ENCODE peak calls at places on chromosomes 13 and 19, in six cellular contexts. B is tibial nerve, U is upper lobe of left lung, X is HepG2, M is suprapubic skin, Z is A549. J is an unnamed sample.

GRCh38 chr19:12052057-12052570 is 647 bp downstream of the ZNF878 start:
- DNase-seq in B (no peak), U (no peak), X (no peak), M (no peak), Z (no peak), J (no peak)

GRCh38 chr19:14003279-14004051 is 2.7 kb downstream of the RFX1 start:
- DNase-seq in B (no peak), U (no peak), X (no peak), M (no peak), Z (no peak), J (no peak)

GRCh38 chr13:100646030-100646673 is 28.4 kb downstream of the TMTC4 start:
- DNase-seq in B (no peak), U (no peak), X (peak; percentile 28), M (no peak), Z (peak; percentile 8), J (no peak)

GRCh38 chr19:41564515-41565383 is 11.2 kb upstream of the CEACAM21 start:
- DNase-seq in B (no peak), U (peak; percentile 86), X (no peak), M (no peak), Z (no peak), J (no peak)

GRCh38 chr19:47363758-47364529 is 14.8 kb downstream of the DHX34 start:
- DNase-seq in B (no peak), U (no peak), X (no peak), M (no peak), Z (no peak), J (no peak)

GRCh38 chr13:37870489-37870845 is 895 bp upstream of the TRPC4 start:
- DNase-seq in B (no peak), U (no peak), X (no peak), M (no peak), Z (no peak), J (no peak)

GRCh38 chr13:80955487-80955886 is 614.6 kb upstream of the SPRY2 start:
- DNase-seq in B (no peak), U (no peak), X (no peak), M (no peak), Z (no peak), J (no peak)

GRCh38 chr13:73335226-73335625 is 276.4 kb downstream of the KLF5 start:
- DNase-seq in B (no peak), U (no peak), X (no peak), M (no peak), Z (peak; percentile 45), J (no peak)

GRCh38 chr19:55189424-55189823 is 9.3 kb upstream of the SYT5 start:
- DNase-seq in B (no peak), U (no peak), X (no peak), M (no peak), Z (peak; percentile 99), J (peak; percentile 87)

GRCh38 chr19:38024991-38025716 is 118.1 kb downstream of the SIPA1L3 start:
- DNase-seq in B (no peak), U (no peak), X (no peak), M (no peak), Z (no peak), J (no peak)

GRCh38 chr13:101454767-101455166 is 2.3 kb downstream of the ITGBL1 start:
- DNase-seq in B (no peak), U (no peak), X (no peak), M (no peak), Z (no peak), J (no peak)

DNA sequence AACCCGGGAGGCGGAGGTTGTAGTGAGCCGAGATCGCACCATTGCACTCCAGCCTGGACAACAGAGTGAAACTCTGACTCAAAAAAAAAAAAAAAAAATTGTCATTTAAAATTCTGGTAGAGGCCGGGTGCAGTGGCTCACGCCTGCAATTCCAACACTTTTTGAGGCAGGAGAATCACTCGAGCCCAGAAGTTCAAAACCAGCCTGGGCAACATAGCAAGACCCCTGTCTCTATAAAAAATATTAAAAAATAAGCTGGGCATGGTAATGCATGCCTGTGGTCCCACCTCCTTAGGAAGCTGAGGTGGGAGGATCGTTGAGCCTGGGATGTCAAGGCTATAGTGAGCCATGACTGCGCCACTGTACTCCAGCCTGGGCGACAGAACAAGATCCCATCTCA is 6.2 kb downstream of the NUCB1 start:
- DNase-seq in B (no peak), U (no peak), X (no peak), M (no peak), Z (no peak), J (no peak)
- H3K4me3 ChIP-seq in B (no peak overlapping the region), U (no peak overlapping the region), X (no peak overlapping the region), M (no peak overlapping the region), Z (no peak overlapping the region), J (no peak overlapping the region)

GRCh38 chr19:5977785-5978605 is at the start of gene RANBP3:
- DNase-seq in B (peak; percentile 95), U (peak; percentile 99), X (peak; percentile 97), M (peak; percentile 99), Z (peak; percentile 93), J (peak; percentile 99)
- TF ChIP-seq EP300 in B (peak; percentile 96), U (no peak), X (no peak), M (no peak), Z (no peak), J (no peak)

GRCh38 chr19:17511724-17512573 is 500 bp downstream of the PGLS start:
- DNase-seq in B (peak; percentile 65), U (peak; percentile 96), X (peak; percentile 79), M (peak; percentile 93), Z (peak; percentile 47), J (peak; percentile 95)
- TF ChIP-seq POLR2A in B (peak; percentile 39), U (peak; percentile 91), X (peak; percentile 55), M (no peak), Z (peak; percentile 19), J (peak; percentile 26)

DNA sequence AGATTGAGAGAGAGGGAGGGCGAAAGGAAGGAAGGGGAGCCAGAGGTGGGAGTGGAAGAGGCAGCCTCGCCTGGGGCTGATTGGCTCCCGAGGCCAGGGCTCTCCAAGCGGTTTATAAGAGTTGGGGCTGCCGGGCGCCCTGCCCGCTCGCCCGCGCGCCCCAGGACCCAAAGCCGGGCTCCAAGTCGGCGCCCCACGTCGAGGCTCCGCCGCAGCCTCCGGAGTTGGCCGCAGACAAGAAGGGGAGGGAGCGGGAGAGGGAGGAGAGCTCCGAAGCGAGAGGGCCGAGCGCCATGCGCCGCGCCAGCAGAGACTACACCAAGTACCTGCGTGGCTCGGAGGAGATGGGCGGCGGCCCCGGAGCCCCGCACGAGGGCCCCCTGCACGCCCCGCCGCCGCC is at the start of gene TNFSF11:
- DNase-seq in B (no peak), U (peak; percentile 86), X (no peak), M (no peak), Z (no peak), J (no peak)
- H3K4me3 ChIP-seq in B (no peak within 1 kb of the TSS), U (peak within 1 kb of the TSS; percentile 29), X (no peak within 1 kb of the TSS), M (peak within 1 kb of the TSS; percentile 46), Z (peak within 1 kb of the TSS; percentile 15), J (peak within 1 kb of the TSS; percentile 24)

GRCh38 chr13:105598551-105598950 is 936.9 kb downstream of the EFNB2 start:
- DNase-seq in B (no peak), U (no peak), X (no peak), M (no peak), Z (no peak), J (no peak)
- TF ChIP-seq EP300 in B (no peak), U (no peak), X (no peak), M (no peak), Z (no peak), J (no peak)

GRCh38 chr13:23377603-23378002 is 55.9 kb downstream of the SACS start:
- DNase-seq in B (no peak), U (no peak), X (no peak), M (no peak), Z (no peak), J (no peak)

GRCh38 chr13:23378009-23378632 is 55.4 kb downstream of the SACS start:
- DNase-seq in B (no peak), U (no peak), X (no peak), M (no peak), Z (peak; percentile 38), J (no peak)

GRCh38 chr13:23380534-23380933 is 53.0 kb downstream of the SACS start:
- DNase-seq in B (no peak), U (no peak), X (no peak), M (no peak), Z (no peak), J (no peak)

GRCh38 chr13:23372264-23372905 is 61.1 kb downstream of the SACS start:
- DNase-seq in B (no peak), U (no peak), X (no peak), M (no peak), Z (no peak), J (no peak)

DNA sequence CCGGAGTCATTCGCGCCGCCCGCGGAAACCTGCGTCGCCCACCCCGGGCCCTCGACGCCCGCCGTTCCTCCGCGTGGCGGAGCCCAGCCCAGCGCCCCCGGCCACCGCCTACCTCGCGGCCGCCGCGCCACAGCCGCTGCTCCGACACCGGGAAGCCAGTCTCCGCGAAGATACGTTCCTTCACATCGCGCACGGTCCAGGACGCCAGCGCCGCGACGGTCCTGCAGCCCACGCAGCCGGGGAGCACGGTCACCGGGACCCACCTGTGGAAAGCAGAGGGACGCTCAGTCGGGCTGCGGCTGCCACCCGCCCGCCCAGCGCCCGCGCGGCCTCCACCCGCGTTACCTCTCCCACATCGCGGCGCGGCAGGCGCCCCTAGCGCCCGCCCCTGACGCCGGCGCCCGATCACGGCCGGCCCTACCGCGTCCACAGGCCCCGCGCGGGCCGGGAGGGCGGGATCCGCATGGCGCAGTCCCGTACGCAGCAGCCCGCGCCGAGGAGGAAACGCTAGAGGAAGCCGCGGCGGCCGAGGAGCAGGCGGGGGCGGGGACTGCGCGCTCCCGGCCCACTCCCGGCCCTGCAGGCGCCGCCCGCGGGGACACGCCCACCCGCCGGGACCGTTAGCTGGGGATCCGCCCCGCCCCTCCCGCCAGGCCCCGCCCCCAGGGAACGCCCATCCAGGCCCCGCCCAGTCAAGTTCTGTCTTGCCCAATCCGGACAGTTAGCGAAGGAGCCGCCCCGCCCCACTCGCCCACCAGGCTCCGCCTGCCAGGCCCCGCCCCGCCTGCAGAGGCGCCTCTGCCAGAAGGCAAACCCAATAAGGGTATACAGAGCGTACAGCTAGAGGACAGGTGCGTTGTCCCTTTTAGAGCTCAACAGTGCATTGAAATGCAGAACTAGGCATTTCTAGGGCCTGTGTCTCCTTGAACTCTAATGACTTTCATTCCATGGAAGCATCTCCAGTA is 58.2 kb downstream of the SACS start:
- DNase-seq in B (peak; percentile 97), U (peak; percentile 99), X (peak; percentile 78), M (peak; percentile 98), Z (peak; percentile 67), J (peak; percentile 98)
- TF ChIP-seq POLR2A in B (peak; percentile 67), U (peak; percentile 63), X (peak; percentile 75), M (no peak), Z (peak; percentile 52), J (peak; percentile 23)

GRCh38 chr13:31159306-31159705 is 2.4 kb downstream of the HSPH1 start:
- DNase-seq in B (no peak), U (no peak), X (no peak), M (no peak), Z (no peak), J (no peak)
- H3K4me3 ChIP-seq in B (no peak overlapping the region), U (no peak overlapping the region), X (peak overlapping the region; percentile 94), M (no peak overlapping the region), Z (peak overlapping the region; percentile 84), J (no peak overlapping the region)